ENCODE peak calls at places on chromosomes 3 and 15, in six cellular contexts. One of them, this sample, is unnamed.

GRCh38 chr3:23455775-23456174 is 252.6 kb downstream of the UBE2E2 start:
- DNase-seq in cardiac fibroblast: peak
- DNase-seq in ovary: no peak
- DNase-seq in astrocyte of the spinal cord: peak
- DNase-seq in mucosa of descending colon: no peak
- DNase-seq in right lobe of liver: no peak
- DNase-seq in this sample: no peak

GRCh38 chr3:49785565-49786356 is 581 bp downstream of the IP6K1 start:
- DNase-seq in ovary: no peak
- DNase-seq in mucosa of descending colon: peak
- DNase-seq in cardiac fibroblast: peak
- DNase-seq in astrocyte of the spinal cord: peak
- DNase-seq in right lobe of liver: peak
- DNase-seq in this sample: no peak

GRCh38 chr3:72079369-72079872 is 294.5 kb upstream of the PROK2 start:
- DNase-seq in ovary: no peak
- DNase-seq in astrocyte of the spinal cord: no peak
- DNase-seq in right lobe of liver: no peak
- DNase-seq in mucosa of descending colon: no peak
- DNase-seq in cardiac fibroblast: no peak
- DNase-seq in this sample: no peak

GRCh38 chr3:101724329-101725191 is at the start of gene CEP97:
- DNase-seq in ovary: peak
- DNase-seq in mucosa of descending colon: peak
- DNase-seq in cardiac fibroblast: peak
- DNase-seq in astrocyte of the spinal cord: peak
- DNase-seq in right lobe of liver: peak
- DNase-seq in this sample: peak

GRCh38 chr3:66110840-66111239 is 72.1 kb upstream of the MAGI1 start:
- DNase-seq in right lobe of liver: no peak
- DNase-seq in cardiac fibroblast: peak
- DNase-seq in ovary: peak
- DNase-seq in astrocyte of the spinal cord: peak
- DNase-seq in mucosa of descending colon: no peak
- DNase-seq in this sample: no peak

GRCh38 chr3:115960799-115961198 is 337.5 kb downstream of the GAP43 start:
- DNase-seq in cardiac fibroblast: peak
- DNase-seq in ovary: no peak
- DNase-seq in right lobe of liver: no peak
- DNase-seq in astrocyte of the spinal cord: no peak
- DNase-seq in mucosa of descending colon: no peak
- DNase-seq in this sample: no peak

GRCh38 chr15:68636256-68636655 is 57.5 kb downstream of the CORO2B start:
- DNase-seq in cardiac fibroblast: no peak
- DNase-seq in ovary: no peak
- DNase-seq in astrocyte of the spinal cord: no peak
- DNase-seq in mucosa of descending colon: no peak
- DNase-seq in right lobe of liver: no peak
- DNase-seq in this sample: no peak

GRCh38 chr15:69973102-69973714 is 124.5 kb downstream of the TLE3 start:
- DNase-seq in right lobe of liver: no peak
- DNase-seq in ovary: no peak
- DNase-seq in mucosa of descending colon: peak
- DNase-seq in cardiac fibroblast: peak
- DNase-seq in astrocyte of the spinal cord: peak
- DNase-seq in this sample: peak

GRCh38 chr3:58528629-58529028 is 8.4 kb downstream of the ACOX2 start:
- DNase-seq in mucosa of descending colon: peak
- DNase-seq in cardiac fibroblast: peak
- DNase-seq in astrocyte of the spinal cord: peak
- DNase-seq in ovary: no peak
- DNase-seq in right lobe of liver: peak
- DNase-seq in this sample: peak

GRCh38 chr3:45084361-45084760 is 58.3 kb downstream of the CLEC3B start:
- DNase-seq in right lobe of liver: no peak
- DNase-seq in cardiac fibroblast: no peak
- DNase-seq in astrocyte of the spinal cord: no peak
- DNase-seq in ovary: no peak
- DNase-seq in mucosa of descending colon: no peak
- DNase-seq in this sample: no peak

GRCh38 chr3:197580253-197580691 is 24.5 kb upstream of the BDH1 start:
- DNase-seq in cardiac fibroblast: no peak
- DNase-seq in mucosa of descending colon: no peak
- DNase-seq in astrocyte of the spinal cord: no peak
- DNase-seq in ovary: no peak
- DNase-seq in right lobe of liver: no peak
- DNase-seq in this sample: no peak

GRCh38 chr15:88003928-88004327 is 252.6 kb downstream of the NTRK3 start:
- DNase-seq in astrocyte of the spinal cord: no peak
- DNase-seq in mucosa of descending colon: no peak
- DNase-seq in ovary: no peak
- DNase-seq in right lobe of liver: no peak
- DNase-seq in cardiac fibroblast: no peak
- DNase-seq in this sample: no peak

GRCh38 chr3:77348244-77348855 is 308.5 kb downstream of the ROBO2 start:
- DNase-seq in cardiac fibroblast: peak
- DNase-seq in mucosa of descending colon: no peak
- DNase-seq in right lobe of liver: no peak
- DNase-seq in ovary: no peak
- DNase-seq in astrocyte of the spinal cord: peak
- DNase-seq in this sample: peak

GRCh38 chr3:169841171-169841570 is 28.5 kb upstream of the LRRC34 start:
- DNase-seq in right lobe of liver: no peak
- DNase-seq in cardiac fibroblast: peak
- DNase-seq in ovary: no peak
- DNase-seq in mucosa of descending colon: peak
- DNase-seq in astrocyte of the spinal cord: no peak
- DNase-seq in this sample: no peak

GRCh38 chr3:152202976-152203626 is 65.6 kb upstream of the MBNL1 start:
- DNase-seq in astrocyte of the spinal cord: no peak
- DNase-seq in mucosa of descending colon: peak
- DNase-seq in right lobe of liver: peak
- DNase-seq in ovary: no peak
- DNase-seq in cardiac fibroblast: peak
- DNase-seq in this sample: no peak

GRCh38 chr3:97981886-97982285 is 9.7 kb upstream of the RIOX2 start:
- DNase-seq in astrocyte of the spinal cord: peak
- DNase-seq in mucosa of descending colon: no peak
- DNase-seq in cardiac fibroblast: no peak
- DNase-seq in ovary: no peak
- DNase-seq in right lobe of liver: no peak
- DNase-seq in this sample: no peak

GRCh38 chr3:188283347-188283746 is 129.4 kb downstream of the LPP start:
- DNase-seq in ovary: no peak
- DNase-seq in cardiac fibroblast: peak
- DNase-seq in astrocyte of the spinal cord: no peak
- DNase-seq in right lobe of liver: peak
- DNase-seq in mucosa of descending colon: no peak
- DNase-seq in this sample: no peak

GRCh38 chr3:181794036-181794790 is 82.5 kb downstream of the SOX2 start:
- DNase-seq in cardiac fibroblast: no peak
- DNase-seq in right lobe of liver: no peak
- DNase-seq in mucosa of descending colon: no peak
- DNase-seq in ovary: no peak
- DNase-seq in astrocyte of the spinal cord: no peak
- DNase-seq in this sample: no peak

GRCh38 chr3:157257101-157257500 is 97.2 kb upstream of the CCNL1 start:
- DNase-seq in ovary: no peak
- DNase-seq in cardiac fibroblast: no peak
- DNase-seq in right lobe of liver: no peak
- DNase-seq in mucosa of descending colon: no peak
- DNase-seq in astrocyte of the spinal cord: no peak
- DNase-seq in this sample: no peak

GRCh38 chr3:117553461-117553860 is 843.9 kb downstream of the TUSC7 start:
- DNase-seq in mucosa of descending colon: no peak
- DNase-seq in right lobe of liver: no peak
- DNase-seq in ovary: no peak
- DNase-seq in astrocyte of the spinal cord: peak
- DNase-seq in cardiac fibroblast: no peak
- DNase-seq in this sample: no peak

GRCh38 chr15:31458591-31458990 is 132.0 kb downstream of the KLF13 start:
- DNase-seq in astrocyte of the spinal cord: no peak
- DNase-seq in mucosa of descending colon: peak
- DNase-seq in ovary: no peak
- DNase-seq in cardiac fibroblast: no peak
- DNase-seq in right lobe of liver: no peak
- DNase-seq in this sample: no peak

GRCh38 chr3:52026016-52026415 is 30.3 kb upstream of the RPL29 start:
- DNase-seq in right lobe of liver: no peak
- DNase-seq in mucosa of descending colon: no peak
- DNase-seq in cardiac fibroblast: no peak
- DNase-seq in ovary: no peak
- DNase-seq in astrocyte of the spinal cord: no peak
- DNase-seq in this sample: no peak

GRCh38 chr3:116388867-116389385 is 56.4 kb downstream of the LSAMP start:
- DNase-seq in right lobe of liver: no peak
- DNase-seq in cardiac fibroblast: no peak
- DNase-seq in ovary: no peak
- DNase-seq in astrocyte of the spinal cord: no peak
- DNase-seq in mucosa of descending colon: no peak
- DNase-seq in this sample: no peak

GRCh38 chr3:193080821-193081220 is 160.2 kb upstream of the PLAAT1 start:
- DNase-seq in cardiac fibroblast: no peak
- DNase-seq in ovary: no peak
- DNase-seq in right lobe of liver: no peak
- DNase-seq in mucosa of descending colon: no peak
- DNase-seq in astrocyte of the spinal cord: no peak
- DNase-seq in this sample: no peak

GRCh38 chr3:193078996-193079731 is 161.5 kb upstream of the MB21D2 start:
- DNase-seq in mucosa of descending colon: no peak
- DNase-seq in right lobe of liver: no peak
- DNase-seq in ovary: no peak
- DNase-seq in astrocyte of the spinal cord: no peak
- DNase-seq in cardiac fibroblast: no peak
- DNase-seq in this sample: no peak
- H3K4me3 ChIP-seq in mucosa of descending colon: no peak
- H3K4me3 ChIP-seq in right lobe of liver: no peak
- H3K4me3 ChIP-seq in ovary: no peak
- H3K4me3 ChIP-seq in astrocyte of the spinal cord: no peak
- H3K4me3 ChIP-seq in cardiac fibroblast: no peak
- H3K4me3 ChIP-seq in this sample: no peak

GRCh38 chr3:126956361-126956760 is 26.6 kb upstream of the PLXNA1 start:
- DNase-seq in astrocyte of the spinal cord: no peak
- DNase-seq in cardiac fibroblast: no peak
- DNase-seq in mucosa of descending colon: no peak
- DNase-seq in right lobe of liver: no peak
- DNase-seq in ovary: no peak
- DNase-seq in this sample: no peak
- H3K4me3 ChIP-seq in astrocyte of the spinal cord: no peak
- H3K4me3 ChIP-seq in cardiac fibroblast: no peak
- H3K4me3 ChIP-seq in mucosa of descending colon: no peak
- H3K4me3 ChIP-seq in right lobe of liver: no peak
- H3K4me3 ChIP-seq in ovary: no peak
- H3K4me3 ChIP-seq in this sample: no peak

GRCh38 chr3:114214542-114215341 is 22.6 kb downstream of the ZNF80 start:
- DNase-seq in astrocyte of the spinal cord: peak
- DNase-seq in right lobe of liver: no peak
- DNase-seq in cardiac fibroblast: no peak
- DNase-seq in ovary: no peak
- DNase-seq in mucosa of descending colon: no peak
- DNase-seq in this sample: no peak
- H3K4me3 ChIP-seq in astrocyte of the spinal cord: peak
- H3K4me3 ChIP-seq in right lobe of liver: no peak
- H3K4me3 ChIP-seq in cardiac fibroblast: peak
- H3K4me3 ChIP-seq in ovary: no peak
- H3K4me3 ChIP-seq in mucosa of descending colon: no peak
- H3K4me3 ChIP-seq in this sample: no peak

GRCh38 chr3:125053304-125053699 is 2.5 kb downstream of the HEG1 start:
- DNase-seq in ovary: no peak
- DNase-seq in astrocyte of the spinal cord: no peak
- DNase-seq in cardiac fibroblast: no peak
- DNase-seq in right lobe of liver: no peak
- DNase-seq in mucosa of descending colon: no peak
- DNase-seq in this sample: no peak
- H3K4me3 ChIP-seq in ovary: no peak
- H3K4me3 ChIP-seq in astrocyte of the spinal cord: peak
- H3K4me3 ChIP-seq in cardiac fibroblast: peak
- H3K4me3 ChIP-seq in right lobe of liver: no peak
- H3K4me3 ChIP-seq in mucosa of descending colon: no peak
- H3K4me3 ChIP-seq in this sample: no peak

DNA sequence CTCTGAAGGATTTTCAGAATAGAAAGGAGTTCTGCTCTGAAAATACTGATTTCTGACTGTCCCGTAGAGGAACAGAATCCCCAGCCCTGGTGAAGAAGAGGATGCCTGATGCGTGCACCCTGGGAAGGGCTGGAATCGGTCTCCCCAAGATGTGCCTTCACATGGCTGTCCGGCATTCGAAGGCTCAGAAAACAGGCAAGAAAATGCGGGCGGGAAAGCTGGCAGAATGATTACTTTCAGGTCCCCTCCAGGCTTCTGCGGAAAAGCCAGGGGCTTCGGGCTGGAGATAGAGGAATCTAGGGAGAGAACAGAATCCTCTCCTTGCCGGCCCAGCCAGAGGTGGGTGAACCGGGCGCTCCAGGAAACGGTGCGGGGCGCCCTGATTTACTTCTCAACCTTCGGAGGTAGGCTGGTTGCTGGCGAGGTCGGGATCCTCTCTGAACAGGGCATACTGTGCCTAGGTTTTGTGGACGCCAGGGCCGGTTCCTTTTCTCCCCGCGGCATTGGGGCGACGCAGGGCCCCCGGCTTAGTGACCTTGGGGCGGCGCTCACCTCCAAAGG is 2.5 kb downstream of the FOXL2NB start:
- DNase-seq in astrocyte of the spinal cord: no peak
- DNase-seq in mucosa of descending colon: no peak
- DNase-seq in right lobe of liver: no peak
- DNase-seq in ovary: peak
- DNase-seq in cardiac fibroblast: no peak
- DNase-seq in this sample: no peak
- H3K4me3 ChIP-seq in astrocyte of the spinal cord: peak
- H3K4me3 ChIP-seq in mucosa of descending colon: no peak
- H3K4me3 ChIP-seq in right lobe of liver: no peak
- H3K4me3 ChIP-seq in ovary: peak
- H3K4me3 ChIP-seq in cardiac fibroblast: peak
- H3K4me3 ChIP-seq in this sample: no peak

DNA sequence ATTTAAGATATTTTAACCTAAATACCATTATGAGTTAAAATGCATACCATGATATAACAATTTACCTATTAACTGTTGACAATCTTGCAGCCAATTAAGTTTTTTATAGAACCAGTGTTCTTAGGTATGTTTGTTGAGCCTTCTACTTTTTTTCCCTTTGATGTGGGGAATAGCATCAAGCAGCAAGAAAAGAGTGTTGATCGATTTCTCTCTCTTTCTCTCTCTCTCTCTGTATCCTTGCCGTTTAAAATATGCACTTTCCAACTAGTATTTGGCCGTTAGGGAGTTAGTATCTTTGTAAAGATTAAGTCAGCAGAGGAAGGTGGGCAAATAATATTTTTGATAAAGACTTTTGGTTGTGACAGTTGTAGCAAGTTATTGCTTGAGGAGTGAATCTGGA is 5.9 kb downstream of the CHD2 start:
- DNase-seq in right lobe of liver: no peak
- DNase-seq in mucosa of descending colon: no peak
- DNase-seq in ovary: no peak
- DNase-seq in cardiac fibroblast: no peak
- DNase-seq in astrocyte of the spinal cord: no peak
- DNase-seq in this sample: no peak
- H3K4me3 ChIP-seq in right lobe of liver: peak
- H3K4me3 ChIP-seq in mucosa of descending colon: no peak
- H3K4me3 ChIP-seq in ovary: no peak
- H3K4me3 ChIP-seq in cardiac fibroblast: no peak
- H3K4me3 ChIP-seq in astrocyte of the spinal cord: peak
- H3K4me3 ChIP-seq in this sample: peak

This sample was measured in PC-9.